ENCODE peak calls at places on chromosomes 11 and 22, in ten cellular contexts. O, E, K, C, V, R, Y, B, I and L are unnamed samples.

GRCh38 chr22:43209523-43209890 is 22.6 kb upstream of the TTLL12 start:
- DNase-seq in O (peak), C (no peak), V (no peak), E (no peak), K (no peak), I (no peak), Y (no peak), B (no peak), R (no peak), L (no peak)

GRCh38 chr22:22171357-22172218 is 73.0 kb upstream of the VPREB1 start:
- DNase-seq in K (no peak), Y (no peak), C (peak), V (no peak), O (no peak), R (no peak), I (no peak), E (no peak), B (no peak), L (no peak)

GRCh38 chr11:97516688-97517087 is 1126.9 kb downstream of the JRKL start:
- DNase-seq in E (no peak), C (peak), I (no peak), B (no peak), Y (no peak), K (no peak), V (no peak), R (no peak), O (no peak), L (no peak)

GRCh38 chr11:74470526-74470925 is 3.2 kb upstream of the KCNE3 start:
- DNase-seq in E (no peak), K (no peak), R (no peak), V (no peak), I (no peak), B (no peak), Y (peak), C (no peak), O (no peak), L (no peak)

GRCh38 chr11:35387341-35387982 is 31.9 kb downstream of the SLC1A2 start:
- DNase-seq in B (no peak), R (peak), E (no peak), C (no peak), V (peak), Y (no peak), I (no peak), O (no peak), K (no peak), L (no peak)

GRCh38 chr11:15826826-15827225 is 529.5 kb downstream of the SOX6 start:
- DNase-seq in E (peak), K (no peak), O (peak), V (no peak), B (no peak), C (peak), Y (no peak), I (peak), R (no peak), L (no peak)

GRCh38 chr22:38831166-38831945 is 12.5 kb downstream of the NPTXR start:
- DNase-seq in R (peak), K (no peak), Y (no peak), B (peak), O (peak), E (no peak), V (peak), C (no peak), I (peak), L (no peak)

GRCh38 chr22:40502919-40503318 is 132.5 kb downstream of the SGSM3 start:
- DNase-seq in C (no peak), K (no peak), E (no peak), B (no peak), O (no peak), R (no peak), V (no peak), Y (no peak), I (no peak), L (no peak)

GRCh38 chr11:46198245-46198872 is 77.1 kb upstream of the PHF21A start:
- DNase-seq in B (no peak), I (no peak), R (no peak), C (no peak), K (no peak), V (no peak), Y (no peak), E (no peak), O (no peak), L (no peak)

GRCh38 chr11:6410695-6411430 is 8.0 kb downstream of the APBB1 start:
- DNase-seq in C (no peak), I (no peak), B (no peak), O (no peak), K (no peak), V (no peak), R (no peak), E (no peak), Y (no peak), L (no peak)

GRCh38 chr22:18985761-18986160 is 49.7 kb upstream of the PRODH start:
- DNase-seq in B (no peak), Y (no peak), V (no peak), R (no peak), O (no peak), K (no peak), I (no peak), C (no peak), E (no peak), L (no peak)

GRCh38 chr11:125036933-125037332 is 26.2 kb upstream of the SLC37A2 start:
- DNase-seq in O (no peak), K (no peak), Y (no peak), V (peak), C (no peak), R (peak), I (peak), E (no peak), B (no peak), L (no peak)

GRCh38 chr11:12770435-12770834 is 96.2 kb downstream of the TEAD1 start:
- DNase-seq in V (no peak), I (no peak), R (no peak), Y (no peak), C (no peak), E (no peak), K (no peak), B (no peak), O (no peak), L (no peak)

GRCh38 chr11:111299111-111300026 is 1.0 kb downstream of the POU2AF3 start:
- DNase-seq in O (peak), C (peak), K (no peak), R (peak), V (peak), B (no peak), I (peak), Y (no peak), E (peak), L (no peak)

GRCh38 chr11:76047766-76048165 is 158.5 kb downstream of the WNT11 start:
- DNase-seq in E (no peak), C (no peak), O (no peak), V (no peak), B (no peak), R (no peak), Y (no peak), I (no peak), K (no peak), L (no peak)

GRCh38 chr11:116101737-116102275 is 597.6 kb upstream of the CADM1 start:
- DNase-seq in Y (no peak), C (no peak), K (no peak), O (no peak), B (no peak), I (no peak), V (no peak), E (no peak), R (no peak), L (no peak)

GRCh38 chr22:18033204-18033998 is 9.0 kb upstream of the MICAL3 start:
- DNase-seq in C (no peak), O (no peak), B (no peak), V (peak), I (no peak), E (no peak), R (no peak), Y (no peak), K (no peak), L (no peak)

GRCh38 chr11:92219476-92219875 is 5.1 kb upstream of the FAT3 start:
- DNase-seq in K (no peak), Y (no peak), C (no peak), E (no peak), I (no peak), B (no peak), O (no peak), V (no peak), R (no peak), L (no peak)

GRCh38 chr11:116224154-116224888 is 548.5 kb downstream of the BUD13 start:
- DNase-seq in E (peak), I (peak), V (peak), R (peak), B (no peak), Y (no peak), O (no peak), K (peak), C (peak), L (peak)

GRCh38 chr11:18775492-18776292 is 15.9 kb downstream of the PTPN5 start:
- DNase-seq in C (peak), V (peak), Y (no peak), O (peak), R (peak), E (peak), I (peak), K (peak), B (peak), L (no peak)
- TF ChIP-seq CTCF in C (peak), V (peak), Y (peak), O (peak), R (peak), E (peak), I (peak), K (no peak), B (peak), L (peak)

GRCh38 chr11:63490551-63491239 is at the start of gene PLAAT5:
- DNase-seq in R (no peak), C (peak), I (peak), Y (no peak), E (peak), V (no peak), B (no peak), K (no peak), O (peak), L (no peak)
- H3K4me3 ChIP-seq in R (peak), C (peak), I (peak), Y (peak), E (peak), V (no peak), B (no peak), K (peak), O (peak), L (no peak)

DNA sequence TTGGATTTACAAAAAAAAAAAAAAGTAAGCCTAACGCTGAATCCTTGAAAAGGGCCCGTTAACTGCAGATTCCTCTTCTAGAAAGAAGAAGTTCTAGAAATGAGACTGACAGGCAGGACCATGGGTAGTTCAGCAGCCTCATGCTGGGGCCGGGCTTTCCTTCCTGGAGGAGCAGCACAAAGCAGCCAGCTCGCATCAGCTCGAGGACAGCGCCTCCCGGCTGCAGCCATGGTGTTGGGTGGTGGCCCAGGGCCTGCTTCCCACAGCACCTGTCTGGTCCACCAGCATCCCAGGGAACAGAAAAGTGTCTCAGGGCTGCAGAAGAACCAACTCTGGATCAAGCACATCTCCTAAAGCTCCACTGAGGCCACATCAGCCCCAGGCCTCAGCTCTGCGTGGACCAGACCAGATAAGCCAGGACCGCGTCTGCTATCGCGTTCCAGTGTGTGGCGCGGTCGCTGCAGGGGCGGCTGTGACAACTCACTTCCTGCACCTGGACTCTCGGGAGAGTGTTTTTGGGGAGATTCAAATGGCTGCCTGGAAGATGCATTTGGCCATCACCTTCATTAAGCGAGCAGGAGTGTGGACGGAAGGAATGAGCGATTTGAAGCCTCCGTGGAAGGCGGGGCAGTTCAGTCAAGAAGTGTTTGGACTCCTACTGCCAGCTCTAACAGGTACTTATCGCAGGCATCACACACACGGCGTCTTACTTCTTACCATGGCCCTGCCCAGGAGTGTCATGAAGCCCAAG is 53.5 kb downstream of the MYH9 start:
- DNase-seq in I (no peak), R (no peak), B (peak), C (no peak), V (no peak), E (no peak), O (no peak), Y (no peak), K (no peak), L (no peak)
- TF ChIP-seq CTCF in I (peak), R (peak), B (peak), C (peak), V (no peak), E (peak), O (peak), Y (no peak), K (no peak), L (peak)

DNA sequence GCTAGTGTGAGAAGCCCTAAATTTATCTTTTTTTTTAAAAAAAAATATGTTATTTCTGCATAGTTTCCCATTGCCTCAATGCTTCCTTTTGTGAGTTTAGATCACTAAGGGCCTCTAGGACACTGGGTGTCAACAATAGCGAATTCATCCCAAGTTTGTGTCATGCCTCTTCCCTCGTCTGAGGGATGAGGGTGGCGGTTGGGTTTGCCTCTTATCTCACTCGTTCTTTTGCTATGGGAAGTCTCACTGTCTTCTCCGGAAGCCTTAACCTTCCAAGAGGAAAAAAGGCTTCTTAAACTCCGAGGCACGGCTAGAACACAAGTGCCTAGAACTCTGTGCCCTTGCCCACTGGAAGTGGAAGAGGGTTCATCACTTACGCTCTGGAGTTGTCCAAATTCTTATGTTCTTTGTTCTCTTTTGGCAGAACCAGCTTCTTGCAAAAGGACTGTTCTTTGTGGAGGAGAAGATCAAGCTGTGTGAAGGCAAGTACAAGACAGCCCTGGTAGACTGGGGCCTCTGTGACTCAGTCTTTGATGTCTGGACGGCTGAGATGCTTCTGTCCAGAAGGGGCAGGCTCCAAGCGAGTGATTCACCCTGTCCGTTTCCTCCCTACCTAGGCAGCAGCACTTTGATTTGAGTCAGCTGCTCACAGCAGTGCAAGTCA is 78.5 kb downstream of the TRAF6 start:
- DNase-seq in O (no peak), V (peak), B (peak), K (no peak), I (peak), C (no peak), E (no peak), Y (peak), R (peak), L (no peak)
- H3K4me3 ChIP-seq in O (no peak), V (peak), B (no peak), K (no peak), I (peak), C (no peak), E (no peak), Y (no peak), R (peak), L (no peak)

GRCh38 chr11:29328961-29329441 is 687.8 kb downstream of the KCNA4 start:
- DNase-seq in K (no peak), E (peak), I (peak), V (peak), O (no peak), Y (no peak), B (peak), C (peak), R (peak), L (no peak)
- TF ChIP-seq CTCF in K (no peak), E (peak), I (peak), V (peak), O (no peak), Y (no peak), B (peak), C (peak), R (peak), L (peak)

GRCh38 chr22:20040801-20041200 is 19.9 kb downstream of the TANGO2 start:
- DNase-seq in K (no peak), R (no peak), C (no peak), Y (no peak), O (no peak), I (no peak), B (no peak), V (no peak), E (no peak), L (no peak)
- H3K4me3 ChIP-seq in K (no peak), R (no peak), C (no peak), Y (no peak), O (no peak), I (no peak), B (no peak), V (no peak), E (no peak), L (no peak)

DNA sequence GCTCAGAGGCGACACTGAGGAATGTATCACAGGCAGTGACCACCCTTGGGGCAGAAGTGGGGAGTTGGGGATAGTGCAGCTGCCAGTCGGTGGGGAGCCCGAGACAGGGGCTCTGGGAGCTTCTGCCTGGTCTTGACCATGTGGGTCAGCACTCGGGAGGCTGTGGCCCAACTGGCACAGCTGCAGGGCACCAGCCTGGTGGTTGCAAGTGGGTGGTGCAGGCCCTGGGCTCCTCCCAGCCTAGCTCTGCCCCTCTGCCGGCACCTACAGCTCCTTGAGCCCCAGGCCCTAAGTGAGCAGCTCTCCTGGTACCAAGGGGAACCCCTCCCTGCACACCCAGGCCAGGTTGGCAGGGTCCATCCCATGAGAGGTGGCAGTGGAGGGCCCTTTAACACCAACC is 12.6 kb upstream of the RASL10A start:
- DNase-seq in B (no peak), R (no peak), V (no peak), O (no peak), E (no peak), I (no peak), K (no peak), C (no peak), Y (no peak), L (no peak)
- TF ChIP-seq CTCF in B (no peak), R (peak), V (no peak), O (no peak), E (no peak), I (peak), K (no peak), C (no peak), Y (no peak), L (peak)